ENCODE peak calls at places on chromosome 20, in seven cellular contexts. One of them, this sample, is unnamed.

GRCh38 chr20:11429889-11430580 is 487.7 kb upstream of the BTBD3 start:
- DNase-seq in mesendoderm: no peak
- DNase-seq in HT1080: no peak
- DNase-seq in EH: no peak
- DNase-seq in fibroblast of gingiva: no peak
- DNase-seq in mesothelial cell of epicardium: no peak
- DNase-seq in fibroblast of pulmonary artery: no peak
- DNase-seq in this sample: no peak

GRCh38 chr20:32858189-32858588 is 534 bp upstream of the EFCAB8 start:
- DNase-seq in fibroblast of gingiva: peak
- DNase-seq in mesendoderm: peak
- DNase-seq in mesothelial cell of epicardium: no peak
- DNase-seq in EH: no peak
- DNase-seq in HT1080: no peak
- DNase-seq in fibroblast of pulmonary artery: no peak
- DNase-seq in this sample: no peak

GRCh38 chr20:47487175-47487917 is 14.3 kb upstream of the NCOA3 start:
- DNase-seq in fibroblast of gingiva: no peak
- DNase-seq in EH: no peak
- DNase-seq in mesothelial cell of epicardium: no peak
- DNase-seq in mesendoderm: no peak
- DNase-seq in fibroblast of pulmonary artery: peak
- DNase-seq in HT1080: no peak
- DNase-seq in this sample: peak

GRCh38 chr20:44224651-44225050 is 14.1 kb upstream of the OSER1 start:
- DNase-seq in HT1080: no peak
- DNase-seq in mesothelial cell of epicardium: no peak
- DNase-seq in EH: no peak
- DNase-seq in mesendoderm: no peak
- DNase-seq in fibroblast of pulmonary artery: no peak
- DNase-seq in fibroblast of gingiva: no peak
- DNase-seq in this sample: no peak

GRCh38 chr20:24489193-24489592 is 19.8 kb downstream of the SYNDIG1 start:
- DNase-seq in fibroblast of gingiva: no peak
- DNase-seq in fibroblast of pulmonary artery: no peak
- DNase-seq in mesendoderm: no peak
- DNase-seq in EH: no peak
- DNase-seq in HT1080: no peak
- DNase-seq in mesothelial cell of epicardium: no peak
- DNase-seq in this sample: no peak

GRCh38 chr20:24402234-24402633 is 67.2 kb upstream of the SYNDIG1 start:
- DNase-seq in mesothelial cell of epicardium: no peak
- DNase-seq in HT1080: no peak
- DNase-seq in EH: no peak
- DNase-seq in mesendoderm: no peak
- DNase-seq in fibroblast of gingiva: no peak
- DNase-seq in fibroblast of pulmonary artery: no peak
- DNase-seq in this sample: no peak

GRCh38 chr20:44074252-44075151 is 112.5 kb downstream of the JPH2 start:
- DNase-seq in mesendoderm: no peak
- DNase-seq in HT1080: peak
- DNase-seq in fibroblast of gingiva: no peak
- DNase-seq in mesothelial cell of epicardium: no peak
- DNase-seq in fibroblast of pulmonary artery: peak
- DNase-seq in EH: peak
- DNase-seq in this sample: peak

GRCh38 chr20:2133318-2134183 is 31.9 kb downstream of the STK35 start:
- DNase-seq in mesendoderm: peak
- DNase-seq in fibroblast of pulmonary artery: peak
- DNase-seq in mesothelial cell of epicardium: no peak
- DNase-seq in EH: peak
- DNase-seq in HT1080: peak
- DNase-seq in fibroblast of gingiva: peak
- DNase-seq in this sample: no peak

GRCh38 chr20:40993794-40994540 is 34.7 kb upstream of the TOP1 start:
- DNase-seq in fibroblast of gingiva: no peak
- DNase-seq in HT1080: no peak
- DNase-seq in fibroblast of pulmonary artery: no peak
- DNase-seq in mesothelial cell of epicardium: no peak
- DNase-seq in EH: peak
- DNase-seq in mesendoderm: no peak
- DNase-seq in this sample: no peak

GRCh38 chr20:4956200-4956810 is 45.0 kb downstream of the SLC23A2 start:
- DNase-seq in EH: peak
- DNase-seq in fibroblast of pulmonary artery: peak
- DNase-seq in mesothelial cell of epicardium: no peak
- DNase-seq in HT1080: peak
- DNase-seq in mesendoderm: peak
- DNase-seq in fibroblast of gingiva: peak
- DNase-seq in this sample: peak

GRCh38 chr20:51022803-51023616 is at the start of gene KCNG1:
- DNase-seq in mesothelial cell of epicardium: peak
- DNase-seq in fibroblast of gingiva: peak
- DNase-seq in fibroblast of pulmonary artery: peak
- DNase-seq in EH: peak
- DNase-seq in HT1080: peak
- DNase-seq in mesendoderm: peak
- DNase-seq in this sample: peak

GRCh38 chr20:19964289-19965263 is 52.6 kb upstream of the NAA20 start:
- DNase-seq in HT1080: peak
- DNase-seq in fibroblast of pulmonary artery: peak
- DNase-seq in fibroblast of gingiva: peak
- DNase-seq in mesothelial cell of epicardium: no peak
- DNase-seq in mesendoderm: no peak
- DNase-seq in EH: peak
- DNase-seq in this sample: peak

GRCh38 chr20:707711-708110 is 32.1 kb upstream of the SCRT2 start:
- DNase-seq in mesendoderm: no peak
- DNase-seq in EH: no peak
- DNase-seq in mesothelial cell of epicardium: no peak
- DNase-seq in fibroblast of gingiva: no peak
- DNase-seq in fibroblast of pulmonary artery: no peak
- DNase-seq in HT1080: no peak
- DNase-seq in this sample: no peak

GRCh38 chr20:316316-317068 is 8.9 kb upstream of the SOX12 start:
- DNase-seq in EH: peak
- DNase-seq in mesendoderm: no peak
- DNase-seq in fibroblast of gingiva: peak
- DNase-seq in mesothelial cell of epicardium: no peak
- DNase-seq in HT1080: no peak
- DNase-seq in fibroblast of pulmonary artery: no peak
- DNase-seq in this sample: no peak

GRCh38 chr20:38249536-38250310 is 10.8 kb downstream of the KIAA1755 start:
- DNase-seq in fibroblast of gingiva: no peak
- DNase-seq in fibroblast of pulmonary artery: no peak
- DNase-seq in EH: peak
- DNase-seq in HT1080: no peak
- DNase-seq in mesendoderm: no peak
- DNase-seq in mesothelial cell of epicardium: no peak
- DNase-seq in this sample: no peak

GRCh38 chr20:51221791-51222408 is 199.0 kb upstream of the KCNG1 start:
- DNase-seq in fibroblast of gingiva: peak
- DNase-seq in EH: peak
- DNase-seq in mesothelial cell of epicardium: no peak
- DNase-seq in fibroblast of pulmonary artery: peak
- DNase-seq in HT1080: no peak
- DNase-seq in mesendoderm: peak
- DNase-seq in this sample: no peak

GRCh38 chr20:8082025-8082424 is 50.0 kb upstream of the PLCB1 start:
- DNase-seq in EH: peak
- DNase-seq in mesothelial cell of epicardium: no peak
- DNase-seq in mesendoderm: peak
- DNase-seq in fibroblast of pulmonary artery: peak
- DNase-seq in HT1080: no peak
- DNase-seq in fibroblast of gingiva: no peak
- DNase-seq in this sample: peak

GRCh38 chr20:1119128-1119505 is 715 bp downstream of the PSMF1 start:
- DNase-seq in mesothelial cell of epicardium: no peak
- DNase-seq in fibroblast of gingiva: no peak
- DNase-seq in HT1080: no peak
- DNase-seq in mesendoderm: no peak
- DNase-seq in EH: no peak
- DNase-seq in fibroblast of pulmonary artery: no peak
- DNase-seq in this sample: no peak